ENCODE peak calls at places on chromosomes 1 and 21, in four cellular contexts. P, K, G and C are unnamed samples.

GRCh38 chr1:76390451-76390850 is 315.9 kb downstream of the ST6GALNAC3 start:
- DNase-seq in P (no peak), G (peak), K (no peak), C (no peak)

GRCh38 chr1:66350001-66350547 is 183.9 kb upstream of the SGIP1 start:
- DNase-seq in P (no peak), K (peak), G (no peak), C (peak)

GRCh38 chr1:2231667-2232254 is 3.6 kb downstream of the SKI start:
- DNase-seq in K (peak), P (no peak), G (peak), C (peak)

GRCh38 chr1:98496246-98496995 is 165.1 kb upstream of the SNX7 start:
- DNase-seq in K (no peak), P (no peak), G (no peak), C (no peak)

GRCh38 chr1:37234941-37235418 is 200.7 kb upstream of the GRIK3 start:
- DNase-seq in P (no peak), G (peak), K (no peak), C (no peak)

GRCh38 chr1:24191860-24192259 is 4.8 kb upstream of the IFNLR1 start:
- DNase-seq in K (no peak), G (no peak), P (peak), C (peak)

GRCh38 chr1:227395391-227396028 is 77.2 kb upstream of the CDC42BPA start:
- DNase-seq in K (no peak), P (no peak), G (no peak), C (no peak)

GRCh38 chr21:42403611-42404231 is at the start of gene UBASH3A:
- DNase-seq in P (no peak), K (peak), G (no peak), C (no peak)

GRCh38 chr1:22139066-22139594 is 3.8 kb downstream of the WNT4 start:
- DNase-seq in P (no peak), G (no peak), K (no peak), C (no peak)

GRCh38 chr1:32426489-32427255 is 32.4 kb upstream of the BSDC1 start:
- DNase-seq in P (no peak), G (no peak), K (no peak), C (no peak)

GRCh38 chr1:30732277-30732996 is 9.1 kb upstream of the MATN1 start:
- DNase-seq in K (no peak), P (no peak), G (no peak), C (no peak)

GRCh38 chr1:181104790-181105133 is 16.3 kb downstream of the IER5 start:
- DNase-seq in G (no peak), K (peak), P (no peak), C (peak)

GRCh38 chr1:83581747-83582146 is 417.2 kb downstream of the TTLL7 start:
- DNase-seq in P (no peak), G (no peak), K (no peak), C (no peak)

GRCh38 chr1:172473302-172473701 is 29.4 kb upstream of the PIGC start:
- DNase-seq in P (no peak), G (no peak), K (no peak), C (no peak)

GRCh38 chr1:171081220-171081993 is 9.3 kb upstream of the FMO3 start:
- DNase-seq in K (no peak), G (no peak), P (no peak), C (peak)

GRCh38 chr21:41128981-41129380 is 39.0 kb upstream of the BACE2 start:
- DNase-seq in P (no peak), K (no peak), G (no peak), C (no peak)

GRCh38 chr1:47906009-47906432 is 91.2 kb downstream of the TRABD2B start:
- DNase-seq in G (no peak), K (no peak), P (no peak), C (peak)

GRCh38 chr21:41972511-41973205 is 18.8 kb upstream of the C2CD2 start:
- DNase-seq in G (no peak), P (no peak), K (no peak), C (no peak)

GRCh38 chr1:150973826-150974579 is 632 bp downstream of the CERS2 start:
- DNase-seq in G (no peak), P (no peak), K (peak), C (peak)

GRCh38 chr21:36773111-36773510 is 74.2 kb downstream of the SIM2 start:
- DNase-seq in G (no peak), P (no peak), K (no peak), C (peak)

GRCh38 chr21:15134711-15135110 is 69.9 kb upstream of the NRIP1 start:
- DNase-seq in K (no peak), G (no peak), P (no peak), C (no peak)

GRCh38 chr1:157490337-157491165 is 61.8 kb downstream of the FCRL5 start:
- DNase-seq in P (peak), G (no peak), K (peak), C (peak)

GRCh38 chr1:63799810-63800209 is 26.0 kb downstream of the ROR1 start:
- DNase-seq in P (no peak), G (no peak), K (no peak), C (no peak)

GRCh38 chr1:29719253-29719652 is 482.9 kb downstream of the PTPRU start:
- DNase-seq in G (no peak), K (no peak), P (no peak), C (no peak)

GRCh38 chr1:55378582-55378981 is 163.4 kb upstream of the USP24 start:
- DNase-seq in G (no peak), K (no peak), P (no peak), C (peak)

GRCh38 chr1:15229569-15230170 is 17.4 kb upstream of the FHAD1 start:
- DNase-seq in G (no peak), K (no peak), P (no peak), C (no peak)

GRCh38 chr1:212689196-212689710 is 10.4 kb downstream of the BATF3 start:
- DNase-seq in P (no peak), G (no peak), K (no peak), C (no peak)

GRCh38 chr1:25544819-25545218 is 1.4 kb downstream of the LDLRAP1 start:
- DNase-seq in K (no peak), G (peak), P (no peak), C (no peak)

GRCh38 chr1:36155560-36156328 is at the start of gene MAP7D1:
- DNase-seq in K (peak), P (peak), G (peak), C (peak)